ENCODE peak calls at places on chromosomes 16 and 17, in four cellular contexts. G is heart left ventricle, P is BJ, N is ovary. V is an unnamed sample.

GRCh38 chr17:74218436-74218835 is 5.1 kb downstream of the TTYH2 start:
- DNase-seq in G (no peak), P (no peak), N (peak), V (peak)

GRCh38 chr17:81515530-81516041 is 3.0 kb upstream of the ACTG1 start:
- DNase-seq in G (peak), P (no peak), N (no peak), V (no peak)

GRCh38 chr17:47898246-47898645 is 2.2 kb downstream of the SP2 start:
- DNase-seq in G (no peak), P (no peak), N (no peak), V (no peak)

GRCh38 chr16:23949630-23950290 is 114.0 kb downstream of the PRKCB start:
- DNase-seq in G (peak), P (no peak), N (no peak), V (no peak)

GRCh38 chr16:54397838-54398237 is 111.3 kb upstream of the IRX3 start:
- DNase-seq in G (no peak), P (no peak), N (no peak), V (no peak)

GRCh38 chr17:42321555-42321954 is 33.3 kb downstream of the STAT5A start:
- DNase-seq in G (no peak), P (no peak), N (no peak), V (no peak)

GRCh38 chr16:70162041-70162451 is 11.5 kb upstream of the CLEC18C start:
- DNase-seq in G (no peak), P (peak), N (no peak), V (peak)

GRCh38 chr16:12392585-12393089 is 411.1 kb downstream of the CPPED1 start:
- DNase-seq in G (no peak), P (no peak), N (peak), V (no peak)

GRCh38 chr17:59427425-59427921 is 96.0 kb downstream of the YPEL2 start:
- DNase-seq in G (peak), P (no peak), N (no peak), V (peak)

GRCh38 chr16:31298958-31299357 is 39.2 kb downstream of the ITGAM start:
- DNase-seq in G (no peak), P (no peak), N (no peak), V (peak)

GRCh38 chr17:69711504-69711903 is 297.0 kb downstream of the MAP2K6 start:
- DNase-seq in G (no peak), P (no peak), N (no peak), V (no peak)

GRCh38 chr17:691423-691822 is 23.2 kb downstream of the VPS53 start:
- DNase-seq in G (no peak), P (peak), N (no peak), V (peak)

GRCh38 chr17:43720311-43721060 is 38.1 kb downstream of the SOST start:
- DNase-seq in G (peak), P (no peak), N (peak), V (peak)

GRCh38 chr17:74344658-74345057 is 17.0 kb downstream of the BTBD17 start:
- DNase-seq in G (no peak), P (no peak), N (no peak), V (no peak)

GRCh38 chr16:29745126-29745852 is 501 bp downstream of the C16orf54 start:
- DNase-seq in G (no peak), P (no peak), N (no peak), V (no peak)

GRCh38 chr17:45338023-45338781 is 21.4 kb upstream of the MAP3K14 start:
- DNase-seq in G (peak), P (no peak), N (no peak), V (peak)

GRCh38 chr17:44254696-44255095 is 13.2 kb downstream of the SLC4A1 start:
- DNase-seq in G (no peak), P (no peak), N (no peak), V (no peak)

GRCh38 chr16:49019081-49019633 is 262.5 kb downstream of the CBLN1 start:
- DNase-seq in G (peak), P (no peak), N (no peak), V (peak)

GRCh38 chr17:36980281-36980761 is 31.6 kb downstream of the AATF start:
- DNase-seq in G (no peak), P (no peak), N (no peak), V (peak)

GRCh38 chr16:2530629-2531318 is 434 bp downstream of the CEMP1 start:
- DNase-seq in G (no peak), P (no peak), N (peak), V (no peak)

GRCh38 chr16:75647138-75647491 is 350 bp downstream of the KARS1 start:
- DNase-seq in G (no peak), P (no peak), N (no peak), V (no peak)

GRCh38 chr16:49015189-49015540 is 266.5 kb downstream of the CBLN1 start:
- DNase-seq in G (no peak), P (no peak), N (no peak), V (no peak)

GRCh38 chr16:57009641-57010170 is 20.3 kb downstream of the NLRC5 start:
- DNase-seq in G (no peak), P (no peak), N (no peak), V (no peak)

GRCh38 chr16:13099822-13100221 is 198.4 kb downstream of the SHISA9 start:
- DNase-seq in G (no peak), P (no peak), N (no peak), V (no peak)

GRCh38 chr17:82787081-82787848 is 35.4 kb downstream of the TBCD start:
- DNase-seq in G (no peak), P (peak), N (no peak), V (peak)

GRCh38 chr17:8121531-8122390 is 2.1 kb downstream of the HES7 start:
- DNase-seq in G (peak), P (no peak), N (peak), V (peak)

GRCh38 chr17:82734987-82735866 is at the start of gene FN3K:
- DNase-seq in G (peak), P (no peak), N (peak), V (peak)

GRCh38 chr16:5633845-5634440 is 536.3 kb upstream of the EEF2KMT start:
- DNase-seq in G (no peak), P (no peak), N (no peak), V (no peak)
- TF ChIP-seq CTCF in G (peak), P (peak), N (no peak), V (no peak)

GRCh38 chr16:83953796-83954576 is 946 bp downstream of the OSGIN1 start:
- DNase-seq in G (no peak), P (no peak), N (no peak), V (peak)
- H3K4me3 ChIP-seq in G (peak), P (peak), N (peak), V (peak)

DNA sequence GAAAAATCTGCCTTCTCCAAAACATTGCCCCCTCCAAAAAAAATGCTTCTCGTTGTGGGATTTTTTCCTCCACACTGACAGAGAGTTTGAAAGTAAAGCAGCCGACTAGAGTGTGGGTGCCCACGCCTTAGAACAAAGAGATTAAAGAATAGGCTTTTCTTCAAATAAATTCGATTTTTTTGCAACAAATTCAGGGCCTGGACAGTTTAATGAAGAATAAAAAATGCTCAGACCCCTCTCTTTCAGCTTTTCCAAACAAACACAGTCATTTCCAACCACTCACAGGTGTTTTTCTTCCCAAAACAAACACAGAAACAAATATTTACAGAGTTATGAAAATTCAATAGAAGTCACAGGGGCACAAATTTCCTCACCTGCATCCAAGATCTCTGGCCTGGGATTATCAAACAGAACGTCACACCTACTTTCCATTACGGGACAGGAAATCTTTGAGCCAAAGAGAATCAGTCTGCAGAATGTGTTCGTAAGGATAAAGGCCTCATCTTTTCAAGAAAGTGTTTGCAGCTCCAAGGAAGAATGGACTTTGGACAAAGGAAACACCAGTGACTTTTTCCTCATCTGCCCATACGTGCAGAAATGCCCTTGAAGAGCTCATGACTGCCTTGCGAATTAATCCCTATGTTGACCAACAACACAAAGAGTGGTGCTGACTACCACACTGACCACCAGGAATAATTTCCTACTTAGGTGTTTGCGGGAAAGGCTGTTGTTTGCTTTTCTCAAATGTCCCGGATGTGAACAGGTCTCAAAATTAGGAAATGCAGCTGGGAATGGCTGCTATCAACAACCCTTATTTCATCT is 31.3 kb upstream of the TOX3 start:
- DNase-seq in G (no peak), P (no peak), N (no peak), V (no peak)
- TF ChIP-seq CTCF in G (no peak), P (no peak), N (no peak), V (no peak)

DNA sequence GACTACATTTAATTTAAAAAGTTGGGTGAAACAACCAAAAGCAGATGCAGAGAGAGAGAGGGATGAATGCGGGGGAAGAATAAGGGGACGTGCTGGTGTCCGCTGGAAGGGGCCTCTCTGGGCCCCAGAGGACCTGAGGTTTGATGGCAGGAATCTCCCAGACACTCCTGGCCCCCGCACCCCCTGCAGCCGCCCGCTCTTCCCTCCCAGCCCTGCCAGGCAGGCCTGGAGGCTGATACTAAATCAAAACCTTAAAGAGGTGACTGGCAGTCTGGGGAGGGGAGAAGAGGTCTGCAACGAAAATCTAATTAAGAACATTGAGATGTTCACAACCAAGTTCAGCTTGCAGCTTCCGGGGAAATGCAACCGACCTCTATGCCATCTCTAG is 2.4 kb downstream of the FOXL1 start:
- DNase-seq in G (no peak), P (no peak), N (no peak), V (no peak)
- H3K4me3 ChIP-seq in G (no peak), P (no peak), N (no peak), V (no peak)

DNA sequence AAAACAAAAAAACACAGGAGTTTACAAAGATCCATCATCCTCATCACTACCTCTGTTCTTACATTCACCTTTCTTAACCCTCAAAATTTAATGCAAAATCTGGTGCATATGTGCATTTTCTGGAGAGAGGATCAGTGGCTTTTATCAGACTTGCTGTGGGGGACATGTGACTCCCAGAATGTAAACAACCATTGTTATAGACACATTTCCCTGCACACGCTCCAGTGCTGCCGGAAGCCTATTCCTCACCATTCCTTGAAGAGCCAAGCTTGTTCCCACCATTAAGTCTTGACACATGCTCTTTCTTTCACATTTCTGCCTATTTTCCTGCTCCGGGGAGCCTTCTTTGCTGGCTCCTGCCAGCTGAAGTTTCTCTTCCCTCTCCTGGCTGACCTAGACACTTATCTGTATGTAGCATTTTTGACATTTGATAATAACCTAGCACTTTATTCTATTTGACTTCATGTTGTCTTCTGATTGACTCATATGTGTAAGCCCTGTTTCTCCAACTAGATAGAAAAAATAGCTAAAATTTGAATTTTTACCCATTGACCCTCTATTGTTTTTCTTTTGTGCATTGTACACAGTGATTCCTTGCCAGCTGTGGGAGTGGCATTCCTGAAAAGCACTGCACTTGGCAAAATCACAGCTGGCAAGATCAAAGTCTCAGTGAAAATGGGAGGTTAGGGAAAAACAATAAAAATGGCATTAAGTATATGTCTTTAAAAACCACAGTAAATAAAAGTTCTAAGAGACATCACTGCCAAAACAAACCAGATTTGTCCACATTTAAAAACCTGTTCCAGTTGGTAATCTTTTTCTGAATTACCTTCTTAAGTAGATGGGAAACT is 76.8 kb upstream of the CIBAR2 start:
- DNase-seq in G (no peak), P (no peak), N (no peak), V (peak)
- TF ChIP-seq CTCF in G (no peak), P (no peak), N (no peak), V (no peak)

GRCh38 chr17:28507567-28508195 is 1.5 kb downstream of the FOXN1 start:
- DNase-seq in G (no peak), P (no peak), N (no peak), V (no peak)
- H3K4me3 ChIP-seq in G (no peak), P (no peak), N (no peak), V (no peak)

GRCh38 chr16:79139799-79140198 is 460.7 kb downstream of the MAF start:
- DNase-seq in G (no peak), P (no peak), N (no peak), V (no peak)
- TF ChIP-seq CTCF in G (no peak), P (no peak), N (no peak), V (no peak)

GRCh38 chr16:81483970-81484595 is 39.5 kb downstream of the CMIP start:
- DNase-seq in G (no peak), P (no peak), N (no peak), V (no peak)
- H3K4me3 ChIP-seq in G (no peak), P (no peak), N (no peak), V (no peak)

GRCh38 chr16:27922433-27922832 is 141.1 kb downstream of the GSG1L start:
- DNase-seq in G (no peak), P (no peak), N (no peak), V (no peak)

GRCh38 chr16:27927266-27927901 is 136.1 kb downstream of the GSG1L start:
- DNase-seq in G (no peak), P (no peak), N (no peak), V (no peak)

GRCh38 chr16:27923751-27924150 is 139.8 kb downstream of the GSG1L start:
- DNase-seq in G (no peak), P (no peak), N (no peak), V (no peak)

GRCh38 chr16:27925612-27926011 is 137.9 kb downstream of the GSG1L start:
- DNase-seq in G (no peak), P (no peak), N (no peak), V (no peak)

DNA sequence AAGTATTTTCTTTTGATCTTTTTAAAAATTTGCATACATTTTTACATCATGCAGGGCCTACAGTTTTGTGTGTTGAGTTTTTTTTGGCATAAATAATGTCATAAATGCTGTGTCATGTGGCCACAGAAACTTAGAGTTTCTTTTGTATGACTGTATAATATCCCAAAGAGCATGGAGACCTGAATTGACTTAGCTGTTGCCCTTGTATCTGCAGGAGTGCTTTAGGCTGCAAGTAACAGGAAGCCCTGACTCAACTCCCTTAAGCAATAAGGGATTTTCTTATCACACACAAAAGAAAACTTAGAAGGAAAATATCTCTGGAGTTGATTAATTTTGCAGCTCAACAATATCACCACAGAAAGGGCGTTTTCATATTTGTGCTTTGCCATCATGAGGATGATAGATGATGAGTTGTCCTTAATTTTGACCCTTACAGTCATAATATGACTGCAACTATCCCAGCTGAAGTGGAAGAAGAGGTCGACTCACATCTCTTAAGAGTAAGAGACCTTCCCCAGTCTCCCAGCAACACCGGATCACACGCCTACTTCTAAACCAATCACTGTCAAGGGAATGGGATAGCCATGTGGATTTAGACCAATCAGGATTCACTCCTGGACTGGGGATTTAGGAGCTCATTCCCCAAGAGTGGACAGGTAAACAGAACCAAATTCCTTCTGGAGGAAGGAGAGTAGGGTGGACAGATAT is 138.9 kb downstream of the GSG1L start:
- DNase-seq in G (no peak), P (no peak), N (no peak), V (peak)
- TF ChIP-seq CTCF in G (no peak), P (no peak), N (no peak), V (no peak)

V was measured in fibroblast of the aortic adventitia.